ENCODE peak calls at places on chromosomes 1 and 21, in four cellular contexts. One of them, this sample, is unnamed.

GRCh38 chr1:70467531-70467930 is 56.5 kb downstream of the CTH start:
- DNase-seq in lower lobe of right lung: no peak
- DNase-seq in thyroid gland: peak; percentile 64
- DNase-seq in GM23248: no peak
- DNase-seq in this sample: no peak

GRCh38 chr1:208252126-208252853 is 8.1 kb upstream of the PLXNA2 start:
- DNase-seq in GM23248: peak; percentile 17
- DNase-seq in thyroid gland: no peak
- DNase-seq in lower lobe of right lung: peak; percentile 64
- DNase-seq in this sample: no peak

GRCh38 chr1:77779529-77780281 is at the start of gene MIGA1:
- DNase-seq in thyroid gland: peak; percentile 94
- DNase-seq in GM23248: peak; percentile 88
- DNase-seq in lower lobe of right lung: peak; percentile 90
- DNase-seq in this sample: peak; percentile 94

GRCh38 chr1:108057536-108057935 is 92.6 kb upstream of the VAV3 start:
- DNase-seq in thyroid gland: peak; percentile 22
- DNase-seq in GM23248: no peak
- DNase-seq in lower lobe of right lung: peak; percentile 72
- DNase-seq in this sample: no peak

GRCh38 chr1:26730695-26731094 is 34.9 kb downstream of the ARID1A start:
- DNase-seq in lower lobe of right lung: no peak
- DNase-seq in thyroid gland: no peak
- DNase-seq in GM23248: peak; percentile 36
- DNase-seq in this sample: no peak

GRCh38 chr1:162984699-162985098 is 84.5 kb upstream of the RGS4 start:
- DNase-seq in thyroid gland: no peak
- DNase-seq in lower lobe of right lung: no peak
- DNase-seq in GM23248: peak; percentile 60
- DNase-seq in this sample: no peak

GRCh38 chr1:158169105-158169504 is 11.6 kb upstream of the CD1D start:
- DNase-seq in GM23248: no peak
- DNase-seq in thyroid gland: no peak
- DNase-seq in lower lobe of right lung: no peak
- DNase-seq in this sample: no peak

GRCh38 chr1:20147846-20148570 is 8.9 kb downstream of the PLA2G2F start:
- DNase-seq in thyroid gland: no peak
- DNase-seq in GM23248: no peak
- DNase-seq in lower lobe of right lung: no peak
- DNase-seq in this sample: no peak

GRCh38 chr1:168991667-168992475 is 114.6 kb upstream of the ATP1B1 start:
- DNase-seq in lower lobe of right lung: no peak
- DNase-seq in GM23248: peak; percentile 15
- DNase-seq in thyroid gland: no peak
- DNase-seq in this sample: no peak

GRCh38 chr21:39867198-39867650 is at the start of gene PCP4:
- DNase-seq in lower lobe of right lung: peak; percentile 59
- DNase-seq in thyroid gland: peak; percentile 95
- DNase-seq in GM23248: peak; percentile 40
- DNase-seq in this sample: no peak

GRCh38 chr1:156750932-156751723 is at the start of gene HDGF:
- DNase-seq in GM23248: peak; percentile 73
- DNase-seq in thyroid gland: peak; percentile 56
- DNase-seq in lower lobe of right lung: peak; percentile 80
- DNase-seq in this sample: peak; percentile 92

GRCh38 chr1:32465541-32466002 is 700 bp downstream of the ZBTB8B start:
- DNase-seq in lower lobe of right lung: no peak
- DNase-seq in thyroid gland: no peak
- DNase-seq in GM23248: no peak
- DNase-seq in this sample: peak; percentile 6

GRCh38 chr1:156676820-156677615 is at the start of gene NES:
- DNase-seq in lower lobe of right lung: no peak
- DNase-seq in GM23248: peak; percentile 67
- DNase-seq in thyroid gland: no peak
- DNase-seq in this sample: no peak

GRCh38 chr1:239906394-239906793 is 185.3 kb upstream of the FMN2 start:
- DNase-seq in GM23248: no peak
- DNase-seq in thyroid gland: no peak
- DNase-seq in lower lobe of right lung: no peak
- DNase-seq in this sample: no peak

GRCh38 chr21:44423312-44423821 is 31.9 kb upstream of the LRRC3 start:
- DNase-seq in GM23248: no peak
- DNase-seq in lower lobe of right lung: no peak
- DNase-seq in thyroid gland: no peak
- DNase-seq in this sample: peak; percentile 71

GRCh38 chr1:117654485-117655219 is 48.8 kb downstream of the TENT5C start:
- DNase-seq in thyroid gland: no peak
- DNase-seq in GM23248: no peak
- DNase-seq in lower lobe of right lung: no peak
- DNase-seq in this sample: no peak

GRCh38 chr21:15221799-15222386 is 157.1 kb upstream of the NRIP1 start:
- DNase-seq in GM23248: peak; percentile 86
- DNase-seq in thyroid gland: no peak
- DNase-seq in lower lobe of right lung: peak; percentile 61
- DNase-seq in this sample: no peak

DNA sequence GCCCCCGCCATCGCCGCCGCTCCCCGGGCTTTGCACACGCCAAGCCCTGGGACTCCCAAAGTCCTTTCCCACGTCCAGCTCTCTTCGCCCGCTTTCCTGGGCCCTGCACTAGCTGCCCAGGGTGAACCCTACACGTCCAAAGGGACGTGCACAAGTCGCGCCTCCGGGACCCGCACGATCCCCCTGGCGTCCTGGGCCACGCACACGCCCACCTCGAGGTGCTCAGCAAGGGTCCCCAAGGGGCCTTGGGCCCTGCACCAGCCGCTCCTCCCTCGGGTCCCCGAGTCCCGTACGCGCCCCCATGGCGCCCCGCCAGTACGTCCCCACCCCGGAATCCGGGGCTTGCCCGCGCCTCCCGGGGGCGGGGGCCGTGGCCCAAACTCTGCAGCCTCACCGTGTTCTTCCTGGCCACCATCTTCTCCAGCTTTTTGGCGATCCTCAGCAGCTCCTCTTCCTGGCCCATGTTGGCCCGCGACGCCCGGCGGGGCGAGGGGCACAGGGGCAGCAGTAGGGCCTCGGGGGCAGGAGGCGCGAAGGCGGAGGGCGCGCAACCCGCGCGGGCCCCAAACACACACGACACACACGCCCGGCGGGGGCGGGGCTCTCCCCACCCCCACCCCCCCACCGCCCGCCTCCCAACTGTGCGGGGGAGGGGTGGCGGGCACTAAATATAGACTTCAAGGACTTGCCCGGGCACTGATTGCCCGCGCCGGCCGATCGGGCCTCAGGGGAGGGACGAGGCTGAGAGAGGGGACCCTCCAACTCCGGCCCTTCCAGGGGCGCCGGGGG is at the start of gene TCEA3:
- DNase-seq in thyroid gland: peak; percentile 81
- DNase-seq in GM23248: peak; percentile 57
- DNase-seq in lower lobe of right lung: peak; percentile 66
- DNase-seq in this sample: no peak
- H3K27ac ChIP-seq in thyroid gland: peak within 1 kb of the TSS; percentile 88
- H3K27ac ChIP-seq in GM23248: peak within 1 kb of the TSS; percentile 88
- H3K27ac ChIP-seq in lower lobe of right lung: peak within 1 kb of the TSS; percentile 81
- H3K27ac ChIP-seq in this sample: peak within 1 kb of the TSS; percentile 22

DNA sequence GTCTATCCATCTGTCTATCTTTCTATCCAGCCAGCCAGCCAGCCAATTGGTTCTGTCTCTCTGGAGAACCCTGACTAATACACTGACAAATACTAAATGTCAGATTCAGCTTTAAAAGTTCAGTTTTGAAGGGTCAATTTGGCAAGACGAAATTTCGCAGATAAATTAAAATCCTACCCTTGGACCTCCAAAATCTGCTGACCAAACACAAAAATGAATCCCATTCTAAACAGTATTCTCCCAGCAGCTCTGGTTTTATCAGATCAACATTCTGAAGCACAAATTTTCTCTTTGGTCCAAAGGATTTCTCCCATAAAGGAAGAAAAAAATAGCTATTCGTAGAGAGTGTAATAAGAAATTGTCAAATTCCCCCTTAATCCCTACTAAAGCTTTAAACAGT is 248.6 kb downstream of the RERE start:
- DNase-seq in lower lobe of right lung: no peak
- DNase-seq in GM23248: no peak
- DNase-seq in thyroid gland: no peak
- DNase-seq in this sample: no peak
- H3K27ac ChIP-seq in lower lobe of right lung: no peak overlapping the region
- H3K27ac ChIP-seq in GM23248: no peak overlapping the region
- H3K27ac ChIP-seq in thyroid gland: no peak overlapping the region
- H3K27ac ChIP-seq in this sample: no peak overlapping the region

DNA sequence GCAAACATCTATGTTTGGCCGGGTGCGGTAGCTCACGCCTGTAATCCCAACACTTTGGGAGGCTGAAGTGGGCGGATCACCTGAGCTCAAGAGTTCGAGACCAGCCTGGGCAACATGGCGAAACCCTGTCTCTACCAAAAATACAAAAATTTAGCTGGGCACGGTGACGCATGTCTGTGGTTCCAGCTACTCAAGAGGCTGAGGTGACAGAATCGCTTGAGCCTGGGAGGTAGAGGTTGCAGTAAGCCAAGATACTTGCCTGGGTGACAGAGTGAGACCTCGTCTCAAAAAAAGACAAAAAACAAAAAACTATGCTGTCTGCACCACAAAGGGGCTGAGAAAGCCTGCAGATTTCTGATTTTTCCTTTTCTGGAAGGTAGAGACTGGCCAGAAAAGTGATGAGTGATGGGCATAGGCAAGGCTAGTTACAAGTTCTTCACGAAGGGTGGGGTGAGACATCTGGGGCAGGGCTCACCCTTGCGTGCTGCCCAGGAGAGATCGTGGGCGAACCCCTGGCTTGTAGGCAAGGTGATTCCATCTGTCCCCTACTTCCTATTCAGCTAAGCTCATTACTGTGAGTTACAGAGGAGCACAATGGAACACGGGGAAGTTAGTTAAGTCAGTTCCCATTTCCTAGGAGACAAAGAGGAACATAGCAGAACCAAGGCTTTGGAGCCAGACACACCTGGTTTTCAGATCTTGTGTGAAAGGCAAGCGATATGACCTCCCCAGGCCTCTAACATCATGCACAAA is 3.2 kb downstream of the SLC2A1 start:
- DNase-seq in thyroid gland: no peak
- DNase-seq in GM23248: no peak
- DNase-seq in lower lobe of right lung: no peak
- DNase-seq in this sample: no peak
- H3K27ac ChIP-seq in thyroid gland: peak overlapping the region; percentile 39
- H3K27ac ChIP-seq in GM23248: no peak overlapping the region
- H3K27ac ChIP-seq in lower lobe of right lung: no peak overlapping the region
- H3K27ac ChIP-seq in this sample: peak overlapping the region; percentile 91

GRCh38 chr1:192628406-192629057 is 7.4 kb upstream of the RGS13 start:
- DNase-seq in GM23248: no peak
- DNase-seq in lower lobe of right lung: no peak
- DNase-seq in thyroid gland: no peak
- DNase-seq in this sample: no peak

GRCh38 chr1:192626366-192627179 is 9.4 kb upstream of the RGS13 start:
- DNase-seq in thyroid gland: no peak
- DNase-seq in lower lobe of right lung: no peak
- DNase-seq in GM23248: no peak
- DNase-seq in this sample: no peak

GRCh38 chr1:192630521-192631287 is 5.2 kb upstream of the RGS13 start:
- DNase-seq in thyroid gland: no peak
- DNase-seq in lower lobe of right lung: no peak
- DNase-seq in GM23248: no peak
- DNase-seq in this sample: no peak

GRCh38 chr1:192629602-192630001 is 6.3 kb upstream of the RGS13 start:
- DNase-seq in lower lobe of right lung: no peak
- DNase-seq in thyroid gland: no peak
- DNase-seq in GM23248: no peak
- DNase-seq in this sample: no peak

DNA sequence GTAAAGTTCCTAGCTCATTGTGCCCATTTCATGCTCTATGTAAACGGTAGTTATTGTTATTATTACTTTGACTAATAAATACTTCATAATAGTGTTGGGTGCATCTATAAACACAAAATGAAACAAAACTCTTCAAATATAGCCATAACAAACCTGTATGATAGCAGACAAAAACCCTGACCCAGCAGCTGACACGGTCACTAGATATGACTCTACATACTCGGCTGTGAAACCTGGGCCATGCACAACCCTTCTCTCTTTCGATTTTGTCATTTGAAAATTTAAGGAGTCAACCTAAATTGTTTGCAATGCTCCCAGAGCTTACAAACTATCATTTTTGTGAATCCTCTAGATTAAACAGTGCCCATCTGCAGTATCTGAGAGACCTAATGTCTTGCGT is 8.0 kb upstream of the RGS13 start:
- DNase-seq in lower lobe of right lung: no peak
- DNase-seq in GM23248: no peak
- DNase-seq in thyroid gland: no peak
- DNase-seq in this sample: no peak
- H3K27ac ChIP-seq in lower lobe of right lung: no peak overlapping the region
- H3K27ac ChIP-seq in GM23248: no peak overlapping the region
- H3K27ac ChIP-seq in thyroid gland: no peak overlapping the region
- H3K27ac ChIP-seq in this sample: no peak overlapping the region

DNA sequence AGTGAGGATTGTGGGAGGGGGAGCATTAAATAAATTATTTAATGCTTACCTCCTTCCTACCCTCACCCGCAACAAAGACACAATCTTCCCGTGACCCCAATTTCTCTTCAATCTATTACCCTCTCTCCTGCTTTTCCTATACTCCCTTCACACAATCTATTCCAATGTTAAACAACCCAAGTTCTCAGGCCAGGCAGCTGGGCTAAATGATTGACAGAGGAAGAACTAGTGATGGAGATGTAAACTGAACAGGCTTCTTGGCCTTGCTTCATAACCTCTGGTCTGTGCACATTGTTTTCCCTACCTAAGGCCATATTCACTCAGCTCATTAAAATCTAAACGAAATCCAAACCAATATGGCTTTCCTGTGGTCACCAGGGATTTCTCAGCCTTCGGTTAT is 3.9 kb upstream of the RCC1 start:
- DNase-seq in GM23248: no peak
- DNase-seq in lower lobe of right lung: no peak
- DNase-seq in thyroid gland: no peak
- DNase-seq in this sample: no peak
- H3K27ac ChIP-seq in GM23248: no peak overlapping the region
- H3K27ac ChIP-seq in lower lobe of right lung: no peak overlapping the region
- H3K27ac ChIP-seq in thyroid gland: no peak overlapping the region
- H3K27ac ChIP-seq in this sample: peak overlapping the region; percentile 27

DNA sequence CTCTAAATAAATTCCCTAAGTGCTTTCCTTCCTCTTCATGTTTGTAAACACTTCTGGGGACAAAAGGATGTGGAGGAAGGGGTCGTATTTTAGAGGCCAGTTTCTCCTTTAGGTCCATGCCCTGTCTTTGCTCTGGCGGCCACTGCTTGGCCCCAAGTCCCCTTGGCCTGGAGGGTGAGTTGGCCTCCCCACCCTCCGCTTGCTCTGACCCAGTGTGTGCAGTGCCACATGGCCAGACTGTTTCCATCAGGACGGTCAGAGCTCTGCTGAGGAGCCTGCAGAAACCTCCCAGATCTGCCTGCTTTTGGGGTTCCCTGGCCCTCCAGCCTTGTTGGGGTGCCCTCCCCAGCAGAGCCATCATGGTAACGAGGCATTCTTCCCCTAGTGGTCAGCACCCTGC is 127.8 kb downstream of the CAMTA1 start:
- DNase-seq in thyroid gland: no peak
- DNase-seq in lower lobe of right lung: no peak
- DNase-seq in GM23248: no peak
- DNase-seq in this sample: no peak
- H3K27ac ChIP-seq in thyroid gland: no peak overlapping the region
- H3K27ac ChIP-seq in lower lobe of right lung: no peak overlapping the region
- H3K27ac ChIP-seq in GM23248: no peak overlapping the region
- H3K27ac ChIP-seq in this sample: peak overlapping the region; percentile 68

This sample was measured in spleen.